ENCODE peak calls at places on chromosomes 4 and X, in six cellular contexts. Y is stomach, T is prostate gland, F is breast epithelium, M is suprapubic skin, W is Peyer's patch. P is an unnamed sample.

GRCh38 chr4:23171971-23172370 is 479.2 kb downstream of the GBA3 start:
- DNase-seq in Y (no peak), T (no peak), F (no peak), M (no peak), W (no peak), P (no peak)

GRCh38 chr4:84258905-84259830 is 239.9 kb downstream of the NKX6-1 start:
- DNase-seq in Y (no peak), T (no peak), F (no peak), M (no peak), W (no peak), P (peak; percentile 1)

GRCh38 chr4:118356731-118357130 is 3.9 kb upstream of the PRSS12 start:
- DNase-seq in Y (no peak), T (no peak), F (no peak), M (no peak), W (no peak), P (no peak)

GRCh38 chrX:67544281-67544680 is 460 bp downstream of the AR start:
- DNase-seq in Y (peak; percentile 30), T (peak; percentile 34), F (no peak), M (no peak), W (peak; percentile 15), P (peak; percentile 19)

GRCh38 chrX:21056636-21057035 is 317.6 kb upstream of the CNKSR2 start:
- DNase-seq in Y (no peak), T (no peak), F (no peak), M (no peak), W (no peak), P (no peak)

GRCh38 chrX:72714471-72714916 is 388 bp upstream of the PHKA1 start:
- DNase-seq in Y (peak; percentile 68), T (peak; percentile 46), F (peak; percentile 28), M (peak; percentile 66), W (peak; percentile 55), P (no peak)

GRCh38 chr4:144819591-144819990 is 173.6 kb downstream of the HHIP start:
- DNase-seq in Y (no peak), T (no peak), F (no peak), M (no peak), W (no peak), P (no peak)

GRCh38 chrX:14913241-14913640 is 40.0 kb downstream of the MOSPD2 start:
- DNase-seq in Y (no peak), T (no peak), F (peak; percentile 19), M (no peak), W (no peak), P (no peak)

GRCh38 chrX:9188117-9188516 is 154.2 kb upstream of the FAM9B start:
- DNase-seq in Y (no peak), T (no peak), F (no peak), M (no peak), W (no peak), P (no peak)

GRCh38 chrX:96386325-96386724 is 298.3 kb upstream of the DIAPH2 start:
- DNase-seq in Y (no peak), T (no peak), F (no peak), M (no peak), W (no peak), P (no peak)

GRCh38 chr4:78213218-78213617 is 156.1 kb downstream of the FRAS1 start:
- DNase-seq in Y (peak; percentile 48), T (no peak), F (no peak), M (no peak), W (no peak), P (no peak)

GRCh38 chrX:132270699-132271098 is 51.5 kb upstream of the RAP2C start:
- DNase-seq in Y (no peak), T (no peak), F (peak; percentile 21), M (peak; percentile 87), W (no peak), P (no peak)

GRCh38 chr4:52657630-52658501 is 1.2 kb downstream of the USP46 start:
- DNase-seq in Y (peak; percentile 28), T (peak; percentile 13), F (no peak), M (peak; percentile 67), W (no peak), P (no peak)

DNA sequence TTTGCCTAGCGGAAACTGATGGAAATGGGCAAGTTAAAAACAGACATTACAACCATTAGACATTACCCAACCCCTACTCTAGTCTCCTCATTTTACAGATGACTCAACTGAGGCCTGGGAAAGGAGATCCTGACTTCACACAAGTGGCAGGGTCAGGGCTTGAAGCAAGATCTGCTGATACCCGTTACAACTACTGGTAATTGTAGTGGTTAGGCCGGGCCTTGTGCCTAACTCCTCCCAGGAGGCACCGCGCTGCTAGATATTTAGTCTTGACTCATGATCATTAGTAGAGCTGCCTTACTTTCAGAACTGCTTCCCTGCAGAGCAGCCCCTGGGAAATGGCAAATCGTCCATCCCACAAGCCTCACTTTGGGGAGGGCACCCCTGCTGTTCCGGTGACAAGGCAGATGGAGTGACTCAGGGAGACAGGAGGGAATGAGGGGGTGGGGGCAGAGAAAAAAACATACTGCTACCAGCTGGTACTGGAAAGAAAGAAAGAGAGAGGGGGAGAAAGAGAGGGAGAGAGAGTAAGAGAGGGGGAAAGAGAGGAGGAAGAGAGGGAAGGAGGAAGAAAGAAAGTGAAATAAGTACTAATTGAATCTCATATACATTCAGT is 12.2 kb downstream of the ARHGEF6 start:
- DNase-seq in Y (no peak), T (no peak), F (no peak), M (peak; percentile 68), W (no peak), P (peak; percentile 61)
- TF ChIP-seq POLR2A in Y (no peak), T (no peak), F (no peak), M (no peak), W (no peak), P (peak; percentile 48)

GRCh38 chr4:156830356-156830755 is 141.2 kb downstream of the PDGFC start:
- DNase-seq in Y (no peak), T (no peak), F (no peak), M (no peak), W (no peak), P (peak; percentile 6)
- TF ChIP-seq POLR2A in Y (no peak), T (no peak), F (no peak), M (no peak), W (no peak), P (no peak)

DNA sequence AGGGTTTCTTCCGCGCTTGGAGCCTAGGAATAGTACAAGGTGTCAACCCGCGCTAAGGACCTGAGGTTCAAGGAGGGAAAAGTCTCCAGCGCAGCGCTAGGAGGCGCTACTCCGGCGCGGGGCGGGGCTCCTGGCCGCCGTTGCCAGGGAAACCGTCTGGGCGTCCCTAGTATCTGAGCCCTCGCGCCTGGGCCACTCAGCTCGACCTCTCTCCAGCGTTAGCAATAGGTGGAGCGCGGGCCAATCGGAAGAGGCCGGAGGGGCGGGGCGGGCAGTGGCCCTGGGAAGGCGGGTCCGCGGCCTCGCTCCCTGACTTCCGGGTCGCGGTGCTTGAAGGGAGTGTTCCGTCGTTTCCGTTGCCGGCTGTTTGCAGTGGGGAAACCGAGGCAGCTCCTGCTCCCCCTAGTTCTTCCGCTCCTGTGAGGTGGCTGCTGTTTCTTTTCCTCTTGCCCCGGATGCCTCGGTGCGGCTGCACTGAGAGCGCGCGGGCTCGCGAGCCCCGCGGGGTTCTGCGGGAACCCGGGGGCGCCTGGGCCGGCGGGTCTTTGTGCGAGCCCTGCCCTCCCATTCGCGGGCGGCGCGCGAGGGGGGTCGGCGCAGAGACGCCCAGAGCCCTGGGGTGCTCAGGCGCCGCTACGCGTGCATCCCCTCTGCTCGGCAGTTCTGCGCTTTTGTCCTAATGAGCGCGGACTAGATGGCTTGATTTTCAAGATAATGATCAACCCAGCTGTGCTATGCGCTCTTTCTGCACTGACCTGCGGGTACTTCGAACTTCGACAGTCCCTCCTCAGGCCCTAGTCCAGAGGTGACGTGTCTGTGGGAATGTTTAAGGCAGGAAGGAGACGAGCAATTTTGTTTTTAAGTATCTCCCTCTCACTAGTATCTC is at the start of gene ELMOD2:
- DNase-seq in Y (peak; percentile 99), T (peak; percentile 97), F (peak; percentile 96), M (peak; percentile 99), W (peak; percentile 99), P (peak; percentile 77)
- TF ChIP-seq POLR2A in Y (no peak), T (peak; percentile 46), F (peak; percentile 26), M (no peak), W (peak; percentile 72), P (peak; percentile 82)

DNA sequence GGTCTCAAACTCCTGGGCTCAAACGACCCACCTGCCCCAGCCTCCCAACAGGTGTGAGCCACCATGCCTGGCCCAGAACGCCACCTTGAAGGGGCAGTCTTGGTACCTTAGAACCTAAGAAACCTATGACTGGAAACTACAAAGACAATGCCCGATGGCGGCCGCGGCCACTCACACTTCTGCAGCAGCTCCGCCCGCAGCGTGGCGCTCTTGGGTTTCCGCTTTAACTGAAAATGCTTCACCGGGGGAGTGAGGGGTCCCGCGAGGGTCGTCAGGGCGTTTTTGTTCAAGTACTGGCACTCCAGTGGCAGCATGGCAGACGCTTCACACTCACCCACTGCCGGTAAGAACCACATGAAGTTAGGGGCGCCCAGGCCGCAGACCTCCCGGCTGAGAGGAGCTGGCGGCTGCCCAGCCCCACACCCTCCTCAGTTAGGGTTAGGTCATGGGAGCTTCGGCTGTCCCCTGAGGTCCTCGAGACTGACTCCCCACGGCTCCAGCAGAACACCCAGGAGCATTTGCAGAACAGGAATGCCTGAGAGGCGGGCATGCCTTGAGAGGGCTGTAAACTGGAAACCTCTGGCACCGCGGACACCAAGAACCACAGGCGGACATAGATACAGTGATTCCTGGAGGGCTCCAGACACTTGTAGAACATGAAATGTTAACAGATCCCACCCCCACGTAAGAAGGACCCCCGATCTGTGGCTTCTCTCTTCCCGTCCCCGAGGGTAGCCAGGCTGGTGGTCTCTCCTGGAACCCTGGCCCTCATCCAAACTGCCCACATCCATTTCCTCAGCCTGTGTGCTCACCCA is 19.0 kb downstream of the NELFA start:
- DNase-seq in Y (no peak), T (no peak), F (peak; percentile 13), M (no peak), W (no peak), P (no peak)
- TF ChIP-seq POLR2A in Y (no peak), T (no peak), F (no peak), M (no peak), W (no peak), P (no peak)